ENCODE peak calls at places on chromosomes 16 and 17, in four cellular contexts. U is neural progenitor cell; F is CD4-positive, CD25-positive, alpha-beta regulatory T cell; O is CD8-positive, alpha-beta memory T cell. A is an unnamed sample.

GRCh38 chr17:7717756-7718350 is 309 bp downstream of the DNAH2 start:
- DNase-seq in U (no peak), F (no peak), O (no peak), A (no peak)

GRCh38 chr17:59330314-59330942 is 1.0 kb upstream of the YPEL2 start:
- DNase-seq in U (peak), F (no peak), O (no peak), A (no peak)

GRCh38 chr16:89489731-89490385 is 503 bp downstream of the ANKRD11 start:
- DNase-seq in U (no peak), F (no peak), O (no peak), A (no peak)

GRCh38 chr16:27579086-27579980 is 29.4 kb downstream of the KATNIP start:
- DNase-seq in U (no peak), F (no peak), O (no peak), A (no peak)

GRCh38 chr17:73142763-73143395 is 21.9 kb upstream of the SSTR2 start:
- DNase-seq in U (no peak), F (no peak), O (no peak), A (no peak)

GRCh38 chr16:86874141-86874540 is 295.8 kb downstream of the FOXL1 start:
- DNase-seq in U (peak), F (no peak), O (no peak), A (no peak)

GRCh38 chr17:19003543-19003965 is 1.0 kb downstream of the FAM83G start:
- DNase-seq in U (peak), F (no peak), O (no peak), A (no peak)

GRCh38 chr16:89024546-89024945 is 47.5 kb upstream of the CBFA2T3 start:
- DNase-seq in U (no peak), F (no peak), O (no peak), A (no peak)

GRCh38 chr17:45975640-45976295 is 23.3 kb upstream of the STH start:
- DNase-seq in U (no peak), F (no peak), O (no peak), A (no peak)

GRCh38 chr17:80290199-80290598 is 29.5 kb downstream of the RNF213 start:
- DNase-seq in U (no peak), F (no peak), O (no peak), A (no peak)

GRCh38 chr17:44820631-44821196 is 9.4 kb downstream of the GJC1 start:
- DNase-seq in U (no peak), F (no peak), O (no peak), A (no peak)

GRCh38 chr17:38733315-38734234 is 3.4 kb downstream of the CISD3 start:
- DNase-seq in U (no peak), F (no peak), O (no peak), A (no peak)

GRCh38 chr17:58666858-58667267 is 25.0 kb downstream of the TEX14 start:
- DNase-seq in U (no peak), F (no peak), O (peak), A (peak)

DNA sequence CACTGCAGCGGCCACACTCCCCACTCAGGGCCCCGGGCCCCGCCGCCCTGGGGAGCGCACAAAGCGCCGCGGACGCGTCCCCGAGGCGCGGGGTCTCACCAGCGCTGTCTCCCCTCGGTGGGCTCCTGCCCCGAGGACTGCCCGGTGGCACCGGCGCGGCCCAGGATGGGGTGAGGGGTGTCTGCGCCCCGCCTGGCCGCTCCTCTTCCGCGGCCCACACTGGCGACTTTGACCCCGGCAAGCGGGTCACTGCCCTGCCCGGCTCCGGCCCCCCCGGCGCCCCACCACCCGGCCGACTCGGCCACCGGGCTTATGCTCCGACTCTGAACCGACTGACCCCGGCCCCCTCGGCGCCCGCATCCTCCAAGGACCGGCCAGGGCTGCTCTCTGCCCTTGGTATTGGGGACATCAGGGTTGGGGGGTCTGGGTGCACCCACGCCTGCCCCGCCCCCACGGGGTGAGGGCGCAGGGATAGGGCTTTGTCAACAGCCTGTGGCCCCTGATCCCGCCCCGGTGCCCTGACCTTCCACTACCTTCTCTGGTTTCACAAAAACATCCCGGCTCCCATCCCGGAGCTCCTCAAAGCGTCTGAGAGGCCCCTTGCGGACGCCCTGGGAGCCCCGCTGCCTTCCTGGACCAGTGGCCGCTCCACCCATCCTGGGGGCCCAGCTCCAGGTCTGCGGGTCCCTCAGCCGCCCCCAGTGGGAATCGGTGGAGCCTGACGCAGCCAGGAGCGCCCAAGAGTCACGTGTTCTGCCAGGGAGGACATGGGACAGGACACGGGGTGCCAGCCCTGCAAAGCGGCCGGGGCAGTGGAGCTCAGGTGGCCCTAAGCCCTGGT is 829 bp downstream of the GCGR start:
- DNase-seq in U (peak), F (no peak), O (no peak), A (no peak)
- H3K4me3 ChIP-seq in U (peak), F (no peak), O (no peak), A (no peak)

DNA sequence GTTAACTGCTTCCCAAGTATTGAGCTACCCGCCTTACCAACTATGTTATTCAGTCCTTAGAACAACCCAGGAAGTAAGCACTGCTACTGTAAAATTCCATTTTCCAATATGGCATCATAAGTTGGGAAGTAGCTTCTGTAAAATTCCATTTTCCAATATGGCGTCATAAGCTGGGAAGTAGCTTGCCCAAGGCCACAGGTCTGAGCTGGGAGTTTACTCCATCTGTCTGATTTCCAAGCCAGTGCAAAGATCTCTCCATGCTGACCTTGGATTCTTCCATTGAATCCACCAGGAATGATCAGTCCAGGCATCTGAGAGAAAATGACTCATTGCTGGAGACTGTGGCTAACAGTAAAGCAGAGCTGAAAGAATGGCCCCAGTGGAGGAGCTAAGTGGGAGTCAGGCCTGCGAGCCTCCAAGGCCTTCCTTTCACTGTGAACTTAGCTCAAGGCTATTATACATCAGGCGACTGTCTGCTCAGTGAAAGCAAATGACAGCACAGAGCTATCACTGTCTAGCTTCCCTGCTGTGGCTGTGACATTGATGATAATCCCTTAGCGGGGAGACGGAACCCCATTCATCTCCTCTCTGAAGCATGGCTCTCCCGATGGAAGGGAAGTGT is 430.4 kb downstream of the HAPSTR1 start:
- DNase-seq in U (peak), F (no peak), O (no peak), A (no peak)
- H3K27ac ChIP-seq in U (no peak), F (no peak), O (no peak), A (no peak)

GRCh38 chr17:2068589-2069051 is 13.7 kb downstream of the HIC1 start:
- DNase-seq in U (no peak), F (no peak), O (no peak), A (no peak)

GRCh38 chr17:2071024-2071385 is 16.1 kb downstream of the HIC1 start:
- DNase-seq in U (no peak), F (no peak), O (no peak), A (no peak)

GRCh38 chr17:2070241-2071023 is 15.5 kb downstream of the HIC1 start:
- DNase-seq in U (no peak), F (no peak), O (no peak), A (no peak)

GRCh38 chr17:2074919-2075318 is 20.0 kb downstream of the HIC1 start:
- DNase-seq in U (no peak), F (no peak), O (no peak), A (no peak)

DNA sequence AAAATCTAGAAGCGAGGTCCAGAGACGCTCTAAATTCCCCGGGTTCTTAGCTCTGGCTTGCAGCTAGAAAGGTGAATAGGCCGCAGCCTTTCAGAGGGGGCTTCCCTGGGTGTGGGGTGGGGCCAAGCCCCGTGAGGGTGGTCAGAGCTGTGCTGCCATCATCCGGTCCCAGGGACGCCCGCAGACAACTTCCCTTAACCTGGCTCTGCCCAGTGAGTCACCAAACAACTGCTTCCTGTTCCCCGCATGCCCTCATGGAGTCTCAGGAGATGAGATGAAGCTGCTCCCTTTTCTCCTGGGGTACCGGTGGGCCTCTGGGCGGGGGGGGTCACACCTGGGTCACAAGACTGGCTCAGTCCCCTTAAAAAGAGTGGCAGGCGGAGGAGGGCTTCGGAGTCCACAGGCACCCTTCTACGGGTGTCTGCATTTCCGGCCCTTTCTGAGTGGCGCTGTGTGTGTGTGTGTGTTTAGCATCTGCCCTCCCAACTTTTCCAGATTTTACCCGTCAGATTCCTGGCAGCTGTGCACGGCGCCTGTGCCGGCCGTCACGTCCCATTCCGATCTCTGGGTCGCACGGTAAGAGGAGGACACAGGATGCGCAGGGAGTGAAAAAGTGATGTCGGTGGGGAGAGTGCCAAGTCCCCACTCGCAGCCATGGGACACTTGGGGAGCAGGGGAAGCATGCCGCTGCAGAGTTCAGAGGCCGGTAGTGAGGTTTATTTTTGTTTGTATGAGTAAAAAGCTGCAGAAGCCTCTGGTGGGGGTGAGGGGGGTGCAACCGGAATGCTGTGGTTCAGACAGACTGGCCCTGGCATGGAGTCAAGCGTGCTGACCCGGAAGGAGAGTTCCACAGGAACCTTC is 16.7 kb downstream of the HIC1 start:
- DNase-seq in U (no peak), F (no peak), O (no peak), A (no peak)
- H3K4me3 ChIP-seq in U (no peak), F (no peak), O (no peak), A (no peak)

DNA sequence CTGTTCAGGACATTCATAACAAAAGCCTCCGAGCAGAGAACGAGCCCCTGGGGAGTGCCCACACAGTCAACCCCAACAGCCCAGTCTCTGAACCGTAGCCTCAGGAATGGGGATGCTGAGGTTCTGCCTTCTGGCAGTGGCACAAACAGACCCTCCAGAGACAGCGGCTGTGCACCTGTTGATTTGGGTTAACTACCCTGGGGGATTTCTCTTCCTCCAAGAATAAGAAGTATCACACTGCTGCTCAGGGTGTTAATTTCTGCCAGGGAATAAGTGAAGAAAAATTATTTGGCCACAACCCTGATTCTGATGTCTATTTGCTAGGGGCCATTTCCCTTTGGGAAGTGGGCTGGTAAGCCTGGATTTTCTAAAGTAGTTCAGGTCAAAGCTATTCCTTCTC is 51.0 kb upstream of the PIRT start:
- DNase-seq in U (peak), F (no peak), O (no peak), A (no peak)
- H3K27ac ChIP-seq in U (no peak), F (no peak), O (no peak), A (no peak)

GRCh38 chr16:50461400-50461760 is 86.8 kb upstream of the NKD1 start:
- DNase-seq in U (no peak), F (no peak), O (no peak), A (no peak)

GRCh38 chr16:50464325-50465290 is 83.6 kb upstream of the NKD1 start:
- DNase-seq in U (no peak), F (no peak), O (no peak), A (no peak)

GRCh38 chr16:50463581-50464324 is 84.4 kb upstream of the NKD1 start:
- DNase-seq in U (no peak), F (no peak), O (no peak), A (no peak)

GRCh38 chr16:50460538-50461399 is 87.4 kb upstream of the NKD1 start:
- DNase-seq in U (no peak), F (no peak), O (no peak), A (no peak)

DNA sequence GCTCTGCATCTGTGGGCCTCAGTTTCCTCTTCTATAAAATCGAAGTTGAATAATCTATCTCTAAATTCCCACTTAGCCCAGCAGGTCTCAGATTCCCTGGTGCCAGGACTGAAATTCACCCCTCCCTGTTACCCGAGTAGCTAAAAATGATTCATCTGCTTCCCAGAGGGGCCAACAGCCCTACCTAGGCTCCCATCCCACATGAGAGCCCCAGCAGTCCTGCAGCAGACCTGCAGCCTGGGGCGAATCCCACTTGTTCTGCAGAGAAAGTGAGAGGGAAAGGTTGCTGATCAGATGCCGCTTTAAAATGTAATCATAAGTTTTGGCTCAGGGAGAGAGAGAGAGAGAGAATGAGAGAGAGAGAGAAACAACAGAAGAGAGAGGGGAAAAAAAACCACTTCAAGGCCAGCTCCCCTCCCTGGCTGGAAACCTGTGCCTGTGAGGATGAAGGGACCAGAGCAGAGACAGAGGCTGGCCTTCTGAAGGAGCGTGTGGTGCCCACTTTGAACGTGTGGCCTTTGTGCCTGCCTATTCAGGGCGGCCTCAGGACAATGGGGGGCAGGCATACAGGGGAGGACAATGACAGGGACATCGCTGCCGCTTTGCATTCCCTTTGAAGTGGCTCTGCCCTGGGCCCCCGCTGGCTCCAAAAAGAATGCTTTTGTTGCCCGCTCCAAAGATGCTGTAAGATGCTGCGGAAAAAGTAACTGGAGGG is 85.2 kb upstream of the NKD1 start:
- DNase-seq in U (peak), F (no peak), O (no peak), A (no peak)
- H3K4me3 ChIP-seq in U (peak), F (no peak), O (no peak), A (no peak)

DNA sequence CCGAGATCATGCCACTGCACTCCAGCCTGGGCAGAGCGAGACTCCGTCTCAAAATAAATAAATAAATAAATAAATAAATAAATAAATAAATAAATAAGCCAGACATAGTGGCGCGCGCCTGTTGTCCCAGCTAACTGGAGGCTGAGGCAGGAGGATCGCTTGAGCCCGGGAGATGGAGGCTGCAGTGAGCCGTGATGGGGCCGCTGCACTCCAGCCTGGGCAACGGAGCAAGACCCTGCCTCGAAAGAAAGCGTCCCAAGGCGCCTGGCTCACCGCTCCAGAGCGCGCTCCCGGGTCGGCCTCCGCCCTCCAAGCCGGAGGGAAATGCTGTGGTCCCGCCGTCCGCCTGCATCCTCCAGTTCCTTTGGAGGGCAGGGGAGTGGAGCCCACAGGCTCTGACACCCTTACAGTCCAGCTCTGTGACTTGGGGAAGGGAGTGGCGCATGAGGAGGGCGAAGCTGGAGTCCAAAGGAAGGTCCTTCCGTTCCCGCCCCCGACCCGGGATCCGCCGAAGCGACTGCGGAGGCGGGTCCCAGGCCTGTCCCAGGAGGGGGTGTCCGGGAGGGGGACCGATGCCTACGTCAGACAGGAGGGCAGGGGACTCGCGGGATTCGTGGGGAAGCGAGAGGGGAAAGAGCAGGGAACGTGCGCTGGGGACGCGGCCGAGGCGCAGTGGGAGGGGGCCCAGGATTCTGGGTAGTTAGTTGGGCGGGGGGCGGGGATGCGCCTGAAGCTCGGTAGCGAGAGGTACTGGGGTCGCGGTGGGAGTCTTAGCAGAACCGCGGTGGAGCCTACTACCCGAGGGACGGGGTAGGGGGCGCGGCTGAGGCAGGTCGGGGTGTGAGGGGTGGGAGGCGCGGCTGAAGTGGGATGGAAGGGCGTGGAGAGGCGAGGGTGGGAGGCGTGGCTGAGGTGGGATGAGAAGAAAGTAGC is 8.4 kb upstream of the TRPV2 start:
- DNase-seq in U (peak), F (no peak), O (no peak), A (no peak)
- H3K27ac ChIP-seq in U (no peak), F (no peak), O (no peak), A (no peak)

GRCh38 chr16:85055503-85056210 is 28.1 kb downstream of the KIAA0513 start:
- DNase-seq in U (no peak), F (peak), O (peak), A (peak)
- H3K4me3 ChIP-seq in U (no peak), F (peak), O (peak), A (peak)

A was measured in CD4-positive, alpha-beta memory T cell.